ENCODE peak calls at places on chromosomes 2 and 18, in five cellular contexts. One of them, this sample, is unnamed.

GRCh38 chr2:233062447-233062842 is 2.3 kb downstream of the INPP5D start:
- DNase-seq in CD8-positive, alpha-beta memory T cell: no peak
- DNase-seq in cardiac muscle cell: no peak
- DNase-seq in hepatocyte: no peak
- DNase-seq in prostate gland: no peak
- DNase-seq in this sample: no peak

GRCh38 chr2:219215871-219216536 is 2.8 kb downstream of the ABCB6 start:
- DNase-seq in CD8-positive, alpha-beta memory T cell: no peak
- DNase-seq in prostate gland: no peak
- DNase-seq in hepatocyte: no peak
- DNase-seq in cardiac muscle cell: no peak
- DNase-seq in this sample: no peak

GRCh38 chr18:53219853-53220252 is 879.9 kb downstream of the DCC start:
- DNase-seq in prostate gland: no peak
- DNase-seq in CD8-positive, alpha-beta memory T cell: no peak
- DNase-seq in hepatocyte: no peak
- DNase-seq in cardiac muscle cell: no peak
- DNase-seq in this sample: no peak

GRCh38 chr2:60899230-60899891 is 18.0 kb downstream of the REL start:
- DNase-seq in CD8-positive, alpha-beta memory T cell: no peak
- DNase-seq in cardiac muscle cell: no peak
- DNase-seq in hepatocyte: no peak
- DNase-seq in prostate gland: no peak
- DNase-seq in this sample: no peak

GRCh38 chr2:62789518-62789917 is 84.0 kb downstream of the EHBP1 start:
- DNase-seq in CD8-positive, alpha-beta memory T cell: no peak
- DNase-seq in cardiac muscle cell: no peak
- DNase-seq in hepatocyte: no peak
- DNase-seq in prostate gland: peak
- DNase-seq in this sample: no peak

GRCh38 chr2:2026252-2026831 is 282.0 kb upstream of the PXDN start:
- DNase-seq in CD8-positive, alpha-beta memory T cell: no peak
- DNase-seq in prostate gland: no peak
- DNase-seq in hepatocyte: no peak
- DNase-seq in cardiac muscle cell: no peak
- DNase-seq in this sample: no peak

GRCh38 chr2:236680461-236680860 is 110.8 kb downstream of the ACKR3 start:
- DNase-seq in prostate gland: no peak
- DNase-seq in CD8-positive, alpha-beta memory T cell: no peak
- DNase-seq in hepatocyte: no peak
- DNase-seq in cardiac muscle cell: no peak
- DNase-seq in this sample: no peak

GRCh38 chr2:27720004-27720551 is 51.4 kb upstream of the MRPL33 start:
- DNase-seq in hepatocyte: peak
- DNase-seq in cardiac muscle cell: peak
- DNase-seq in prostate gland: no peak
- DNase-seq in CD8-positive, alpha-beta memory T cell: no peak
- DNase-seq in this sample: peak

GRCh38 chr2:46116616-46117015 is 180.6 kb upstream of the EPAS1 start:
- DNase-seq in prostate gland: no peak
- DNase-seq in hepatocyte: no peak
- DNase-seq in CD8-positive, alpha-beta memory T cell: no peak
- DNase-seq in cardiac muscle cell: peak
- DNase-seq in this sample: no peak

GRCh38 chr2:236549165-236549564 is 20.5 kb upstream of the ACKR3 start:
- DNase-seq in CD8-positive, alpha-beta memory T cell: no peak
- DNase-seq in cardiac muscle cell: no peak
- DNase-seq in hepatocyte: no peak
- DNase-seq in prostate gland: no peak
- DNase-seq in this sample: no peak

GRCh38 chr2:96111257-96111640 is 5.1 kb downstream of the ADRA2B start:
- DNase-seq in CD8-positive, alpha-beta memory T cell: no peak
- DNase-seq in prostate gland: no peak
- DNase-seq in cardiac muscle cell: no peak
- DNase-seq in hepatocyte: no peak
- DNase-seq in this sample: no peak

GRCh38 chr2:171206422-171207115 is 45.9 kb upstream of the TLK1 start:
- DNase-seq in CD8-positive, alpha-beta memory T cell: no peak
- DNase-seq in hepatocyte: no peak
- DNase-seq in prostate gland: no peak
- DNase-seq in cardiac muscle cell: no peak
- DNase-seq in this sample: no peak

GRCh38 chr2:119702918-119703401 is 24.0 kb downstream of the TMEM177 start:
- DNase-seq in prostate gland: peak
- DNase-seq in hepatocyte: peak
- DNase-seq in cardiac muscle cell: peak
- DNase-seq in CD8-positive, alpha-beta memory T cell: peak
- DNase-seq in this sample: peak

GRCh38 chr18:6777509-6777908 is 48.0 kb downstream of the ARHGAP28 start:
- DNase-seq in prostate gland: no peak
- DNase-seq in cardiac muscle cell: no peak
- DNase-seq in CD8-positive, alpha-beta memory T cell: no peak
- DNase-seq in hepatocyte: no peak
- DNase-seq in this sample: no peak

GRCh38 chr18:54983041-54983686 is 23.9 kb upstream of the CCDC68 start:
- DNase-seq in prostate gland: no peak
- DNase-seq in hepatocyte: peak
- DNase-seq in CD8-positive, alpha-beta memory T cell: peak
- DNase-seq in cardiac muscle cell: peak
- DNase-seq in this sample: peak

GRCh38 chr18:77899972-77900754 is 650.5 kb downstream of the GALR1 start:
- DNase-seq in cardiac muscle cell: peak
- DNase-seq in prostate gland: no peak
- DNase-seq in hepatocyte: peak
- DNase-seq in CD8-positive, alpha-beta memory T cell: peak
- DNase-seq in this sample: peak

GRCh38 chr2:64330281-64330680 is 123.7 kb upstream of the LGALSL start:
- DNase-seq in CD8-positive, alpha-beta memory T cell: no peak
- DNase-seq in cardiac muscle cell: no peak
- DNase-seq in hepatocyte: no peak
- DNase-seq in prostate gland: no peak
- DNase-seq in this sample: no peak

GRCh38 chr2:15801904-15802303 is 138.4 kb upstream of the MYCN start:
- DNase-seq in hepatocyte: no peak
- DNase-seq in CD8-positive, alpha-beta memory T cell: no peak
- DNase-seq in prostate gland: no peak
- DNase-seq in cardiac muscle cell: no peak
- DNase-seq in this sample: no peak

GRCh38 chr2:209125291-209125690 is 298.6 kb upstream of the MAP2 start:
- DNase-seq in CD8-positive, alpha-beta memory T cell: no peak
- DNase-seq in cardiac muscle cell: no peak
- DNase-seq in prostate gland: no peak
- DNase-seq in hepatocyte: no peak
- DNase-seq in this sample: peak

GRCh38 chr18:23528580-23529472 is 25.5 kb downstream of the RMC1 start:
- DNase-seq in prostate gland: no peak
- DNase-seq in CD8-positive, alpha-beta memory T cell: no peak
- DNase-seq in hepatocyte: no peak
- DNase-seq in cardiac muscle cell: peak
- DNase-seq in this sample: no peak

GRCh38 chr2:69026026-69026425 is 13.0 kb downstream of the ANTXR1 start:
- DNase-seq in hepatocyte: peak
- DNase-seq in prostate gland: peak
- DNase-seq in CD8-positive, alpha-beta memory T cell: no peak
- DNase-seq in cardiac muscle cell: peak
- DNase-seq in this sample: no peak

GRCh38 chr2:35585972-35586371 is 769.6 kb upstream of the CRIM1 start:
- DNase-seq in hepatocyte: no peak
- DNase-seq in CD8-positive, alpha-beta memory T cell: no peak
- DNase-seq in prostate gland: no peak
- DNase-seq in cardiac muscle cell: no peak
- DNase-seq in this sample: no peak

GRCh38 chr2:25763575-25763974 is 90.2 kb upstream of the DTNB start:
- DNase-seq in cardiac muscle cell: no peak
- DNase-seq in hepatocyte: no peak
- DNase-seq in prostate gland: no peak
- DNase-seq in CD8-positive, alpha-beta memory T cell: no peak
- DNase-seq in this sample: no peak

GRCh38 chr2:8547284-8548064 is 134.4 kb upstream of the ID2 start:
- DNase-seq in cardiac muscle cell: no peak
- DNase-seq in prostate gland: no peak
- DNase-seq in hepatocyte: no peak
- DNase-seq in CD8-positive, alpha-beta memory T cell: no peak
- DNase-seq in this sample: no peak

GRCh38 chr2:217902281-217903141 is 100.3 kb downstream of the TNS1 start:
- DNase-seq in prostate gland: peak
- DNase-seq in cardiac muscle cell: peak
- DNase-seq in CD8-positive, alpha-beta memory T cell: no peak
- DNase-seq in hepatocyte: peak
- DNase-seq in this sample: peak

GRCh38 chr2:54652540-54652939 is 70.9 kb upstream of the EML6 start:
- DNase-seq in prostate gland: no peak
- DNase-seq in CD8-positive, alpha-beta memory T cell: no peak
- DNase-seq in hepatocyte: no peak
- DNase-seq in cardiac muscle cell: no peak
- DNase-seq in this sample: no peak

GRCh38 chr2:199459286-199460100 is 1.8 kb upstream of the SATB2 start:
- DNase-seq in hepatocyte: peak
- DNase-seq in cardiac muscle cell: peak
- DNase-seq in prostate gland: peak
- DNase-seq in CD8-positive, alpha-beta memory T cell: peak
- DNase-seq in this sample: peak

GRCh38 chr2:199458806-199459285 is 1.1 kb upstream of the SATB2 start:
- DNase-seq in CD8-positive, alpha-beta memory T cell: peak
- DNase-seq in hepatocyte: no peak
- DNase-seq in prostate gland: no peak
- DNase-seq in cardiac muscle cell: peak
- DNase-seq in this sample: no peak

GRCh38 chr2:199461455-199462166 is 3.9 kb upstream of the SATB2 start:
- DNase-seq in cardiac muscle cell: no peak
- DNase-seq in prostate gland: no peak
- DNase-seq in hepatocyte: no peak
- DNase-seq in CD8-positive, alpha-beta memory T cell: no peak
- DNase-seq in this sample: no peak

GRCh38 chr2:199460808-199461454 is 3.2 kb upstream of the SATB2 start:
- DNase-seq in hepatocyte: no peak
- DNase-seq in CD8-positive, alpha-beta memory T cell: no peak
- DNase-seq in cardiac muscle cell: no peak
- DNase-seq in prostate gland: no peak
- DNase-seq in this sample: no peak

DNA sequence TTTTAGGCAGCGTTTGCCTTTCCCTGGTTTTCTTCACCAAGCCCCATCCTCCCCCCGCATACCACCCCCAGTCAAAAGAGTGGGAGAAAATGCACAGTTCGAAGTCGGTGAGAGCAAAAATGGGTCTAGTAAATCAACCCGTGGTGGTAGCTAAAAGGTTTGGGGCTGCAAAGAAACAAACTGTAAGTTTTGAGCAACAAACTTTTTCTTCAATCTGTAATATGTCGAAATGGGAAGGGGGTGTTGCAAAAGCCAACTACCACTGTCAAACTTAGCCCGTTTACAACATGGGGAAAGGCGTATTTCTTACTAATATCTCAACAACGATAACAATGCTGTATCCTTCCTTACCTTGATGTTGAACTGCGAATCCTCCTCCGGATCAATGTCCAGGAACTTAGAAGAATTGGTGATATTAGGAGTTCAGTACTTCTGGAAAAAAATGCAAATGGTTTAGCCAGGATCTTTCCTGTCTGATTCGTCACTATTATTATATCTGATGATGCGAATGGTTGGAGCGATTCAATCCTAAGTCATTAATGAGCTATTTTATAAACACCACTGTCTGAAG is 2.4 kb upstream of the SATB2 start:
- DNase-seq in prostate gland: no peak
- DNase-seq in hepatocyte: no peak
- DNase-seq in cardiac muscle cell: peak
- DNase-seq in CD8-positive, alpha-beta memory T cell: no peak
- DNase-seq in this sample: peak
- H3K27ac ChIP-seq in prostate gland: peak
- H3K27ac ChIP-seq in hepatocyte: peak
- H3K27ac ChIP-seq in cardiac muscle cell: no peak
- H3K27ac ChIP-seq in CD8-positive, alpha-beta memory T cell: peak
- H3K27ac ChIP-seq in this sample: peak

GRCh38 chr2:203340791-203341487 is 12.7 kb downstream of the ABI2 start:
- DNase-seq in CD8-positive, alpha-beta memory T cell: no peak
- DNase-seq in prostate gland: peak
- DNase-seq in cardiac muscle cell: peak
- DNase-seq in hepatocyte: no peak
- DNase-seq in this sample: peak
- H3K27ac ChIP-seq in CD8-positive, alpha-beta memory T cell: no peak
- H3K27ac ChIP-seq in prostate gland: no peak
- H3K27ac ChIP-seq in cardiac muscle cell: peak
- H3K27ac ChIP-seq in hepatocyte: no peak
- H3K27ac ChIP-seq in this sample: no peak

GRCh38 chr2:163157891-163158511 is 319.4 kb upstream of the KCNH7 start:
- DNase-seq in cardiac muscle cell: peak
- DNase-seq in prostate gland: no peak
- DNase-seq in hepatocyte: no peak
- DNase-seq in CD8-positive, alpha-beta memory T cell: no peak
- DNase-seq in this sample: peak

GRCh38 chr2:163155279-163155883 is 316.8 kb upstream of the KCNH7 start:
- DNase-seq in prostate gland: no peak
- DNase-seq in CD8-positive, alpha-beta memory T cell: no peak
- DNase-seq in hepatocyte: peak
- DNase-seq in cardiac muscle cell: peak
- DNase-seq in this sample: peak

GRCh38 chr2:163157411-163157810 is 318.8 kb upstream of the KCNH7 start:
- DNase-seq in prostate gland: no peak
- DNase-seq in CD8-positive, alpha-beta memory T cell: no peak
- DNase-seq in cardiac muscle cell: peak
- DNase-seq in hepatocyte: no peak
- DNase-seq in this sample: no peak

DNA sequence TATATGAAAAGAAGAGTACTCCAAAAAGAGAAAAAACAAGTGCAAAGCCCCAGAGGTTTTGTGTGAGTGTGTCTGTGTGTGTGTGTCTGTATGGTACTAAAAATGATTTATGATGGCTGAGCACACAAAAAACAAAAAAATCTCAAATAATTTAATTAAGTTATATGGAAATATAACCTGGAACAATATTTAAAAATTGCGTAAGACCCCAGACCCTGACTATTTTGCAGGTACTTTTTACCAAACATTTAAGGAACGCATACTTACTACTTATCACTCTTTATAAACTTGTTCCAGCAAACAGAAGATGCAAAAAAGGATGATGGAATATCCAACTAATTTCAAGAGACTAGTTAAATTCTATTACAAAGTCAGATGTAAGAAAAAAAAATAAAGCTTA is 317.4 kb upstream of the KCNH7 start:
- DNase-seq in cardiac muscle cell: no peak
- DNase-seq in hepatocyte: no peak
- DNase-seq in prostate gland: no peak
- DNase-seq in CD8-positive, alpha-beta memory T cell: no peak
- DNase-seq in this sample: no peak
- H3K27ac ChIP-seq in cardiac muscle cell: no peak
- H3K27ac ChIP-seq in hepatocyte: no peak
- H3K27ac ChIP-seq in prostate gland: no peak
- H3K27ac ChIP-seq in CD8-positive, alpha-beta memory T cell: no peak
- H3K27ac ChIP-seq in this sample: no peak

DNA sequence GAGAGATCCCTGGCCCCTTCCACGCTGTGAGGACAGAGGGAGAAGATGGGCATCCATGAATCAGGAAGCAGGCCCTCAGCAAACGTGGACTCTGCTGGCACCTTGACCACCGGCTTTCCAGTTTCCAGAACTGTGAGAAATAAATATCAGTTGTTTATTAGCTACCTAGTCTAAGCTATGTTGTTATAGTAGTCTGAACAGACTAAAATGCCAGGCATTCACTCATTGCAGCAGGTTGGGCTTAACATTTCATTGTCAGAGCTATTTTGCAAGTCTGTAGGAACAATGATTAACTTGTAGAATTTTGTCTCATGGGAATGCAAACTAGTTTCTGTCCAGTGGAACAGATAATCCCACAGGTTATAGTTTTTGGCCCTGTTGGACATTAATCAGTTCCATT is 24.8 kb upstream of the TBC1D8 start:
- DNase-seq in prostate gland: no peak
- DNase-seq in CD8-positive, alpha-beta memory T cell: no peak
- DNase-seq in cardiac muscle cell: peak
- DNase-seq in hepatocyte: no peak
- DNase-seq in this sample: no peak
- H3K27ac ChIP-seq in prostate gland: no peak
- H3K27ac ChIP-seq in CD8-positive, alpha-beta memory T cell: no peak
- H3K27ac ChIP-seq in cardiac muscle cell: no peak
- H3K27ac ChIP-seq in hepatocyte: no peak
- H3K27ac ChIP-seq in this sample: peak